ENCODE peak calls at places on chromosome 20, in eight cellular contexts. H, K, X, G, L, V, B and O are unnamed samples.

GRCh38 chr20:63708301-63709148 is 686 bp downstream of the ZGPAT start:
- DNase-seq in V (no peak), H (no peak), X (no peak), K (peak; percentile 35), G (no peak), B (no peak), L (no peak), O (no peak)

GRCh38 chr20:41049451-41049850 is 20.8 kb downstream of the TOP1 start:
- DNase-seq in V (no peak), K (no peak), G (no peak), B (no peak), H (no peak), X (peak; percentile 54), L (no peak), O (no peak)

GRCh38 chr20:51382986-51383821 is 159.3 kb downstream of the NFATC2 start:
- DNase-seq in K (peak; percentile 24), V (no peak), X (peak; percentile 95), B (no peak), G (no peak), L (no peak), H (no peak), O (peak; percentile 97)

GRCh38 chr20:19115581-19115980 is 96.9 kb upstream of the SLC24A3 start:
- DNase-seq in B (no peak), V (no peak), G (no peak), X (no peak), K (no peak), H (no peak), L (no peak), O (no peak)

GRCh38 chr20:2330090-2330695 is 34.4 kb downstream of the TGM3 start:
- DNase-seq in V (no peak), B (no peak), X (peak; percentile 83), G (no peak), K (no peak), H (no peak), L (no peak), O (no peak)

GRCh38 chr20:50609438-50609989 is 81.8 kb downstream of the RIPOR3 start:
- DNase-seq in G (no peak), B (no peak), V (no peak), K (no peak), L (no peak), H (no peak), X (no peak), O (no peak)

GRCh38 chr20:32302507-32302872 is 25.0 kb downstream of the KIF3B start:
- DNase-seq in H (no peak), V (no peak), B (no peak), G (no peak), K (peak; percentile 9), X (no peak), L (no peak), O (no peak)

GRCh38 chr20:33209789-33210188 is 7.4 kb upstream of the BPIFA3 start:
- DNase-seq in G (peak; percentile 49), H (no peak), X (no peak), B (no peak), L (peak; percentile 20), K (peak; percentile 67), V (peak; percentile 41), O (no peak)

GRCh38 chr20:8005575-8006366 is 13.8 kb downstream of the TMX4 start:
- DNase-seq in V (no peak), X (no peak), K (no peak), L (no peak), H (no peak), G (no peak), B (no peak), O (no peak)

GRCh38 chr20:33034901-33035492 is 3.5 kb downstream of the BPIFB6 start:
- DNase-seq in K (no peak), G (no peak), H (no peak), L (no peak), V (no peak), X (no peak), B (no peak), O (no peak)